ENCODE peak calls at places on chromosome 19, in eight cellular contexts. W is thoracic aorta, J is lower lobe of right lung, O is transverse colon, E is tibial nerve, D is adrenal gland, N is coronary artery, X is right atrium auricular region. M is an unnamed sample.

GRCh38 chr19:17840019-17840418 is 7.8 kb downstream of the JAK3 start:
- DNase-seq in W (no peak), J (no peak), O (no peak), E (no peak), D (no peak), N (no peak), X (no peak), M (no peak)

GRCh38 chr19:51687791-51688664 is 5.1 kb upstream of the SPACA6 start:
- DNase-seq in W (peak), J (peak), O (peak), E (peak), D (peak), N (peak), X (peak), M (no peak)

GRCh38 chr19:16381756-16382401 is 57.3 kb downstream of the KLF2 start:
- DNase-seq in W (peak), J (no peak), O (peak), E (peak), D (peak), N (peak), X (peak), M (no peak)

GRCh38 chr19:56118666-56119584 is 2.2 kb downstream of the ZNF787 start:
- DNase-seq in W (no peak), J (peak), O (no peak), E (no peak), D (peak), N (no peak), X (no peak), M (no peak)

GRCh38 chr19:12774588-12775555 is at the start of gene HOOK2:
- DNase-seq in W (no peak), J (peak), O (peak), E (peak), D (peak), N (peak), X (no peak), M (peak)

GRCh38 chr19:15324791-15325519 is 7.4 kb downstream of the BRD4 start:
- DNase-seq in W (no peak), J (no peak), O (no peak), E (no peak), D (peak), N (no peak), X (no peak), M (no peak)

GRCh38 chr19:42252365-42253244 is 2.3 kb downstream of the ERF start:
- DNase-seq in W (no peak), J (no peak), O (no peak), E (peak), D (peak), N (peak), X (peak), M (no peak)

GRCh38 chr19:10290876-10291553 is 1.3 kb downstream of the ICAM5 start:
- DNase-seq in W (no peak), J (peak), O (peak), E (no peak), D (no peak), N (no peak), X (no peak), M (peak)

GRCh38 chr19:13765395-13766094 is 1.2 kb downstream of the MRI1 start:
- DNase-seq in W (no peak), J (no peak), O (no peak), E (no peak), D (no peak), N (no peak), X (no peak), M (no peak)

GRCh38 chr19:55086730-55087541 is 11.3 kb downstream of the EPS8L1 start:
- DNase-seq in W (peak), J (peak), O (peak), E (peak), D (peak), N (peak), X (peak), M (no peak)

GRCh38 chr19:43780706-43781525 is at the start of gene KCNN4:
- DNase-seq in W (no peak), J (no peak), O (peak), E (no peak), D (no peak), N (no peak), X (no peak), M (peak)

GRCh38 chr19:11984986-11985385 is 20.1 kb downstream of the ZNF763 start:
- DNase-seq in W (no peak), J (no peak), O (no peak), E (no peak), D (no peak), N (no peak), X (no peak), M (no peak)

GRCh38 chr19:13102416-13102665 is 317 bp downstream of the LYL1 start:
- DNase-seq in W (no peak), J (no peak), O (no peak), E (no peak), D (no peak), N (no peak), X (no peak), M (no peak)

GRCh38 chr19:10808937-10809655 is 26.9 kb downstream of the TMED1 start:
- DNase-seq in W (no peak), J (no peak), O (no peak), E (no peak), D (no peak), N (no peak), X (no peak), M (no peak)

GRCh38 chr19:19956431-19957075 is 55.8 kb downstream of the ZNF93 start:
- DNase-seq in W (no peak), J (no peak), O (no peak), E (no peak), D (no peak), N (no peak), X (no peak), M (no peak)

GRCh38 chr19:19626516-19627441 is 1.2 kb downstream of the LPAR2 start:
- DNase-seq in W (no peak), J (peak), O (no peak), E (no peak), D (no peak), N (no peak), X (no peak), M (no peak)

GRCh38 chr19:43594710-43595604 is 977 bp downstream of the IRGQ start:
- DNase-seq in W (no peak), J (peak), O (peak), E (no peak), D (peak), N (no peak), X (peak), M (peak)

GRCh38 chr19:55188620-55189019 is 8.5 kb upstream of the SYT5 start:
- DNase-seq in W (no peak), J (no peak), O (no peak), E (no peak), D (no peak), N (no peak), X (no peak), M (no peak)

GRCh38 chr19:11560404-11560988 is 1.5 kb upstream of the ELOF1 start:
- DNase-seq in W (no peak), J (no peak), O (peak), E (no peak), D (peak), N (no peak), X (no peak), M (peak)

GRCh38 chr19:13689050-13689449 is 75.3 kb upstream of the MRI1 start:
- DNase-seq in W (no peak), J (no peak), O (no peak), E (no peak), D (no peak), N (no peak), X (no peak), M (no peak)

GRCh38 chr19:36747750-36748149 is 24.9 kb downstream of the ZNF850 start:
- DNase-seq in W (no peak), J (no peak), O (no peak), E (no peak), D (no peak), N (no peak), X (no peak), M (no peak)

GRCh38 chr19:36745870-36746269 is 26.7 kb downstream of the ZNF850 start:
- DNase-seq in W (no peak), J (no peak), O (no peak), E (no peak), D (no peak), N (no peak), X (no peak), M (no peak)

GRCh38 chr19:36750066-36750691 is 22.4 kb downstream of the ZNF850 start:
- DNase-seq in W (no peak), J (no peak), O (no peak), E (no peak), D (no peak), N (no peak), X (no peak), M (no peak)

GRCh38 chr19:36748431-36749275 is 24.0 kb downstream of the ZNF850 start:
- DNase-seq in W (no peak), J (no peak), O (no peak), E (no peak), D (no peak), N (no peak), X (no peak), M (no peak)
- H3K27ac ChIP-seq in W (no peak), J (no peak), O (no peak), E (no peak), D (no peak), N (no peak), X (no peak), M (no peak)

GRCh38 chr19:35460608-35461007 is 12.6 kb downstream of the FFAR2 start:
- DNase-seq in W (no peak), J (no peak), O (no peak), E (no peak), D (no peak), N (no peak), X (no peak), M (no peak)
- TF ChIP-seq CTCF in W (no peak), J (no peak), O (no peak), E (no peak), D (no peak), N (no peak), X (no peak), M (no peak)

GRCh38 chr19:47187797-47188196 is 43.2 kb downstream of the BBC3 start:
- DNase-seq in W (no peak), J (no peak), O (peak), E (no peak), D (no peak), N (no peak), X (no peak), M (no peak)

GRCh38 chr19:47190167-47190727 is 40.8 kb downstream of the BBC3 start:
- DNase-seq in W (peak), J (peak), O (peak), E (no peak), D (peak), N (peak), X (no peak), M (peak)

GRCh38 chr19:47186337-47187022 is 44.5 kb downstream of the BBC3 start:
- DNase-seq in W (no peak), J (no peak), O (peak), E (no peak), D (no peak), N (no peak), X (no peak), M (peak)

GRCh38 chr19:47188507-47189033 is 42.4 kb downstream of the BBC3 start:
- DNase-seq in W (no peak), J (no peak), O (no peak), E (no peak), D (no peak), N (no peak), X (no peak), M (no peak)

DNA sequence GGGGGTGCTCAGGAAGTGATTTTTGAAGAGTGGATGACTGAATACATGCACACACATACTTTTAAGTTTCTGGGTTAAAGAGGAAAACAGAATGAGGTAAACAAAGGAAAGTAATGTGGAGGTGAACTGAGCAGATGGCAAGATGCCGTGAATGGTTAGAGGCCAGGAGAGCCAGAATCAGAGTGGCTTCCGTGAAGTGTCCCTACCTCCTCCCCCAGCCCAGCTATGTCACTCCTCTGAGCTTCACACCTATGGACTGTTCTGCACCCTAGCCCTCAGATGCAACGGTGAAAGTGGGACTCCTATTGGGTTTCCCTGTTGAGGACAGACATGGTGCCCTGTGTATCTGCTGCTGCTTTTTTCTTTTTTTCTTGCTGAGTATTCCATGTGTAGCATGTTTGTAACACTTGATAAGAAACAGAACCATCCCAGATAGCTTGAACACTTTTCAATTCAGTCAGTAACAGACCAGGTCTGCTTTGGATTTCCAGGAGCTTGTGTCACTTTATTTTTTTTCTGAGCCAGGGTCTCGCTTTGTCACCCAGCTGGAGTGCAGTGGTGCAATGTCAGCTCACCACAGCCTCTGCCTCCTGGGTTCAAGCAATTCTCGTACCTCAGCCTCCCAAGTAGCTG is 43.9 kb downstream of the BBC3 start:
- DNase-seq in W (no peak), J (no peak), O (no peak), E (no peak), D (no peak), N (no peak), X (no peak), M (no peak)
- H3K27ac ChIP-seq in W (no peak), J (peak), O (peak), E (peak), D (no peak), N (no peak), X (peak), M (peak)

GRCh38 chr19:1466461-1467227 is 12.4 kb downstream of the C19orf25 start:
- DNase-seq in W (no peak), J (no peak), O (no peak), E (no peak), D (no peak), N (no peak), X (no peak), M (no peak)

GRCh38 chr19:1467512-1468273 is 11.3 kb downstream of the C19orf25 start:
- DNase-seq in W (no peak), J (no peak), O (no peak), E (no peak), D (no peak), N (no peak), X (no peak), M (no peak)

GRCh38 chr19:1467228-1467511 is 11.8 kb downstream of the C19orf25 start:
- DNase-seq in W (no peak), J (no peak), O (no peak), E (no peak), D (no peak), N (no peak), X (no peak), M (no peak)

GRCh38 chr19:1466018-1466460 is 13.0 kb downstream of the C19orf25 start:
- DNase-seq in W (no peak), J (no peak), O (no peak), E (no peak), D (no peak), N (no peak), X (no peak), M (no peak)

DNA sequence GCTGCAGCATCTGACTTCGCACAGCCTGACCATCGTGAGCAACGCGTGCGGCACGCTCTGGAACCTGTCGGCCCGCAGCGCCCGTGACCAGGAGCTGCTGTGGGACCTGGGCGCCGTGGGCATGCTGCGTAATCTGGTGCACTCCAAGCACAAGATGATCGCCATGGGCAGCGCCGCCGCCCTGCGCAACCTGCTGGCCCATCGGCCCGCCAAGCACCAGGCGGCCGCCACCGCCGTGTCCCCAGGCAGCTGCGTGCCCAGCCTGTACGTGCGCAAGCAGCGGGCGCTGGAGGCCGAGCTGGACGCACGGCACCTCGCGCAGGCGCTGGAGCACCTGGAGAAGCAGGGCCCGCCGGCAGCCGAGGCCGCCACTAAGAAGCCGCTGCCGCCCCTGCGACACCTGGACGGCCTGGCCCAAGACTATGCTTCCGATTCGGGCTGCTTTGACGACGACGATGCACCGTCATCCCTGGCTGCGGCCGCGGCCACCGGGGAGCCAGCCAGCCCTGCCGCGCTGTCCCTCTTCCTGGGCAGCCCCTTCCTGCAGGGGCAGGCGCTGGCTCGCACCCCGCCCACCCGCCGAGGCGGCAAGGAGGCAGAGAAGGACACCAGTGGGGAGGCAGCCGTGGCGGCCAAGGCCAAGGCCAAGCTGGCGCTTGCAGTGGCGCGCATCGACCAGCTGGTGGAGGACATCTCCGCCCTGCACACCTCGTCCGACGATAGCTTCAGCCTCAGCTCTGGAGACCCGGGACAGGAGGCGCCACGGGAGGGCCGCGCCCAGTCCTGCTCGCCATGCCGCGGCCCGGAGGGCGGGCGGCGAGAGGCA is 13.6 kb downstream of the C19orf25 start:
- DNase-seq in W (no peak), J (no peak), O (peak), E (no peak), D (peak), N (no peak), X (no peak), M (no peak)
- TF ChIP-seq CTCF in W (no peak), J (peak), O (peak), E (peak), D (peak), N (peak), X (no peak), M (peak)

DNA sequence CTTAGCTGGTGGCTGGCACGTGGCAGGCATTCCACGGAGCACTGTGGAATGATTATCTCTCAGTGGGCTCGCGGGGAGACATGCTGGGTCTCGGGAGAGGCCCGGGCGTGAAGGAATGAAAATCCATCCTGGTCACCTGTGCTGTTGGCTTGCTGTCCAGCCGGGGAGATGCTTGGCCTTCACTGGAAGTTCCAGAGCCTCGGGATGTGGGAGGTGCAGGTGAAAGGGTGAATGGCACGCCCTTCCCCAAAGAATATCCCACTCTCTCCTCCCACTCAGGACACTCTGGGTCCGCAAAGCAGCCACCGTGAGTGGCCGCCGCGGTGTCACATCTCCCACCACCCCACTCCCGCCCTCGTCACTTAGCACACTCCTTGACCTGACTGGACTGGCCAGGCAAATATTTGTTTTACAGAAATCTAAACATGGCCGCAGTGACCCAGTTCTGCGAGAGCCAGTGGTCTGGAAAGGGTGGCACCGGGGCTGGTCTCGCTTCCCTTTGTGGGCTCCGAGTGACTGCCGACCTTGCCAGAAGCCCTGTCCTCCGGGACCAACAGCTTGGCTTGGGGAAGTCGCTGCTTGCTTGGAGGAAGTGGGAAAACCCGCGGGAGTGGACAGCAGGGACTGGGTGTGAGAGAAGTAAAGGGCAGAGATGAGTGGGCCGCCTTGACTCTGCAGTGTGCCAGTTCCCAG is 8.0 kb downstream of the DPP9 start:
- DNase-seq in W (no peak), J (peak), O (peak), E (no peak), D (peak), N (no peak), X (peak), M (no peak)
- H3K27ac ChIP-seq in W (peak), J (peak), O (peak), E (no peak), D (no peak), N (peak), X (no peak), M (no peak)

GRCh38 chr19:3073931-3074595 is 11.8 kb upstream of the TLE5 start:
- DNase-seq in W (no peak), J (no peak), O (peak), E (no peak), D (peak), N (peak), X (no peak), M (no peak)
- TF ChIP-seq CTCF in W (no peak), J (no peak), O (no peak), E (no peak), D (no peak), N (no peak), X (no peak), M (no peak)